ENCODE peak calls at places on chromosomes 2 and 18, in seven cellular contexts. G is H7, J is neural crest cell, W is T-helper 2 cell, S is AG08395, K is hypothalamus, P is AG20443. N is an unnamed sample.

GRCh38 chr2:239724851-239725550 is 300.1 kb downstream of the NDUFA10 start:
- DNase-seq in G (peak), J (no peak), W (no peak), S (no peak), K (no peak), P (no peak), N (no peak)

GRCh38 chr2:134736167-134736885 is 17.5 kb upstream of the TMEM163 start:
- DNase-seq in G (no peak), J (no peak), W (no peak), S (peak), K (no peak), P (peak), N (no peak)

GRCh38 chr18:47931707-47932103 is 1.2 kb upstream of the SMAD2 start:
- DNase-seq in G (peak), J (peak), W (no peak), S (no peak), K (no peak), P (no peak), N (no peak)

GRCh38 chr2:189157431-189157830 is 22.1 kb downstream of the COL5A2 start:
- DNase-seq in G (no peak), J (no peak), W (no peak), S (peak), K (no peak), P (no peak), N (no peak)

GRCh38 chr2:226971029-226971584 is 135.3 kb downstream of the RHBDD1 start:
- DNase-seq in G (no peak), J (no peak), W (no peak), S (no peak), K (no peak), P (no peak), N (no peak)

GRCh38 chr2:237414056-237414661 is at the start of gene COL6A3:
- DNase-seq in G (no peak), J (no peak), W (no peak), S (peak), K (no peak), P (peak), N (peak)

GRCh38 chr18:66694857-66695256 is 91.0 kb upstream of the CDH19 start:
- DNase-seq in G (no peak), J (no peak), W (no peak), S (no peak), K (no peak), P (no peak), N (no peak)

GRCh38 chr2:118310016-118310877 is 222.0 kb downstream of the INSIG2 start:
- DNase-seq in G (peak), J (peak), W (peak), S (peak), K (no peak), P (peak), N (peak)

GRCh38 chr18:79792096-79792987 is 5.4 kb upstream of the KCNG2 start:
- DNase-seq in G (no peak), J (no peak), W (no peak), S (no peak), K (no peak), P (no peak), N (no peak)

GRCh38 chr2:28102455-28102874 is 211.9 kb downstream of the BABAM2 start:
- DNase-seq in G (no peak), J (no peak), W (no peak), S (peak), K (no peak), P (peak), N (peak)

GRCh38 chr2:240567872-240568677 is at the start of gene RNPEPL1:
- DNase-seq in G (peak), J (peak), W (peak), S (peak), K (no peak), P (peak), N (peak)

GRCh38 chr2:85255813-85256581 is 71.8 kb downstream of the TGOLN2 start:
- DNase-seq in G (peak), J (peak), W (no peak), S (peak), K (no peak), P (peak), N (no peak)

GRCh38 chr2:128300621-128301020 is 18.0 kb downstream of the HS6ST1 start:
- DNase-seq in G (no peak), J (no peak), W (no peak), S (no peak), K (no peak), P (no peak), N (no peak)

GRCh38 chr2:43049836-43050796 is 176.3 kb downstream of the ZFP36L2 start:
- DNase-seq in G (no peak), J (no peak), W (no peak), S (no peak), K (no peak), P (no peak), N (no peak)

N was measured in MG63.